ENCODE peak calls at places on chromosomes 11 and 22, in six cellular contexts. E is WERI-Rb-1; I is osteoblast; B is fibroblast of lung; G is CD4-positive, alpha-beta T cell; Z is colonic mucosa. P is an unnamed sample.
A peak's percentile ranks its signal among the peaks of the same experiment; 100 is the strongest.

GRCh38 chr11:10664005-10664404 is 29.6 kb downstream of the IRAG1 start:
- DNase-seq in E (no peak), B (no peak), Z (no peak), G (no peak), I (no peak), P (no peak)

GRCh38 chr11:10377182-10377581 is 72.3 kb downstream of the ADM start:
- DNase-seq in G (no peak), Z (no peak), E (no peak), B (no peak), I (no peak), P (no peak)

GRCh38 chr11:65129649-65130441 is 4.5 kb downstream of the SYVN1 start:
- DNase-seq in E (no peak), G (no peak), Z (no peak), I (peak; percentile 49), B (no peak), P (peak; percentile 18)

GRCh38 chr11:114562166-114562916 is 2.7 kb upstream of the NXPE1 start:
- DNase-seq in G (no peak), I (peak; percentile 18), Z (no peak), E (no peak), B (peak; percentile 86), P (no peak)

GRCh38 chr22:30968015-30968923 is at the start of gene MORC2:
- DNase-seq in E (peak; percentile 74), B (peak; percentile 55), G (no peak), Z (peak; percentile 76), I (peak; percentile 89), P (no peak)

GRCh38 chr22:38314140-38314991 is 2.9 kb downstream of the CSNK1E start:
- DNase-seq in B (peak; percentile 55), Z (no peak), E (no peak), G (no peak), I (peak; percentile 80), P (no peak)

GRCh38 chr11:35932641-35933571 is 11.0 kb upstream of the LDLRAD3 start:
- DNase-seq in E (no peak), Z (no peak), G (no peak), B (peak; percentile 5), I (no peak), P (no peak)

GRCh38 chr11:63944987-63945386 is 6.2 kb downstream of the NAA40 start:
- DNase-seq in I (peak; percentile 80), B (no peak), Z (peak; percentile 38), E (no peak), G (no peak), P (peak; percentile 93)

GRCh38 chr22:29377979-29378378 is 10.4 kb downstream of the AP1B1 start:
- DNase-seq in Z (no peak), I (no peak), E (no peak), G (no peak), B (no peak), P (no peak)

GRCh38 chr22:36419177-36419911 is 31.6 kb upstream of the MYH9 start:
- DNase-seq in G (no peak), I (peak; percentile 80), E (no peak), B (peak; percentile 45), Z (peak; percentile 86), P (peak; percentile 69)

GRCh38 chr22:38238519-38239051 is 34.2 kb downstream of the TMEM184B start:
- DNase-seq in E (no peak), I (peak; percentile 85), Z (no peak), B (no peak), G (no peak), P (peak; percentile 88)

GRCh38 chr11:2902784-2903671 is 17.5 kb upstream of the CDKN1C start:
- DNase-seq in I (no peak), E (no peak), G (no peak), B (no peak), Z (peak; percentile 77), P (no peak)

GRCh38 chr11:2899080-2899783 is 13.7 kb upstream of the CDKN1C start:
- DNase-seq in B (no peak), G (no peak), E (no peak), Z (no peak), I (no peak), P (peak; percentile 60)

GRCh38 chr11:2901854-2902783 is 16.5 kb upstream of the CDKN1C start:
- DNase-seq in Z (peak; percentile 99), I (peak; percentile 100), B (peak; percentile 87), E (peak; percentile 96), G (peak; percentile 90), P (peak; percentile 96)

GRCh38 chr11:2903672-2904011 is 18.1 kb upstream of the CDKN1C start:
- DNase-seq in Z (peak; percentile 88), G (no peak), B (no peak), I (no peak), E (no peak), P (no peak)

GRCh38 chr11:2901196-2901796 is 15.7 kb upstream of the CDKN1C start:
- DNase-seq in G (no peak), Z (no peak), E (no peak), I (no peak), B (no peak), P (no peak)
- H3K27ac ChIP-seq in G (no peak overlapping the region), Z (peak overlapping the region; percentile 94), E (no peak overlapping the region), I (no peak overlapping the region), B (peak overlapping the region; percentile 63), P (no peak overlapping the region)

GRCh38 chr22:24423519-24424000 is 3.8 kb upstream of the ADORA2A start:
- DNase-seq in E (peak; percentile 40), B (no peak), G (peak; percentile 52), Z (peak; percentile 60), I (peak; percentile 99), P (no peak)
- TF ChIP-seq CTCF in E (peak; percentile 74), B (peak; percentile 20), G (peak; percentile 78), Z (peak; percentile 88), I (peak; percentile 45), P (peak; percentile 52)

DNA sequence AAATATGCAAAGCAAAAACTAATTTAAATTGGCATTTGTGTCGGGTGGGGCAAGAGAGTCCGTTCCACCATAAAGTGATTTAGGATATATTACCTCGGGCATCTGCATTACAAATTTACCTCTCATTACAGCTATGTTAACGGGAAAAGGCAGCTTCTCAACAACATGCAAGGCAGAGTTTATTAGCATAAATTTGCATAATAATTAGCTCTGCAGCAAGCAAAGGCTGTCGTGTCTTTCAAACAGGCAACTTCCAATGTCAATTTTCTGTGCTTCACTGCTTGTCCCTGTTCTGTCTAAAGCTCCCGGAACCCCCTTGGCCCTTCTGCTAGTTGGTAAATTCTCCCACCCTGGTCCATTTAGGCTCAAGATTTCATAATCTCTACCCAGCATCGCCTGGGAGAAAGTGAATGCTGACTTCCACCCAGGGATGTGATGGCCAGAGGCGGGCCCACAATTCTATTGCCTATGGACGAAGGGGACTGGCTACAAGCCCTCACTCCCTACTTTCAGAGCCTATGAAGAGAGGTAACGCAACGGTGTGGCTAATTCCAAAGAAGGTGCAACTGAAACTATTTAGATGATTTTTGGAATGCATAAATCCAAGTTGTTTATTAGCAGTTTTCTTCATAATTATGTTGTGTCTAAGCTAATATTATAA is 462.1 kb downstream of the OPCML start:
- DNase-seq in E (no peak), B (no peak), Z (no peak), G (no peak), I (no peak), P (no peak)
- H3K27ac ChIP-seq in E (no peak overlapping the region), B (no peak overlapping the region), Z (no peak overlapping the region), G (no peak overlapping the region), I (no peak overlapping the region), P (no peak overlapping the region)

GRCh38 chr11:19116971-19117759 is at the start of gene ZDHHC13:
- DNase-seq in I (peak; percentile 99), B (peak; percentile 89), G (peak; percentile 93), Z (peak; percentile 99), E (peak; percentile 96), P (peak; percentile 92)
- TF ChIP-seq CTCF in I (peak; percentile 29), B (peak; percentile 40), G (no peak), Z (peak; percentile 23), E (peak; percentile 50), P (no peak)

GRCh38 chr22:41798736-41799135 is 1.7 kb upstream of the CCDC134 start:
- DNase-seq in Z (no peak), B (no peak), I (no peak), G (no peak), E (no peak), P (no peak)

GRCh38 chr22:41799486-41800347 is 762 bp upstream of the CCDC134 start:
- DNase-seq in Z (peak; percentile 39), I (peak; percentile 90), E (peak; percentile 39), G (no peak), B (peak; percentile 22), P (peak; percentile 80)

GRCh38 chr22:41801886-41802285 is 1.4 kb downstream of the CCDC134 start:
- DNase-seq in E (no peak), B (no peak), Z (no peak), I (peak; percentile 61), G (no peak), P (no peak)

GRCh38 chr22:41800348-41801146 is at the start of gene CCDC134:
- DNase-seq in G (peak; percentile 89), Z (peak; percentile 92), I (peak; percentile 99), E (peak; percentile 91), B (peak; percentile 78), P (peak; percentile 94)

DNA sequence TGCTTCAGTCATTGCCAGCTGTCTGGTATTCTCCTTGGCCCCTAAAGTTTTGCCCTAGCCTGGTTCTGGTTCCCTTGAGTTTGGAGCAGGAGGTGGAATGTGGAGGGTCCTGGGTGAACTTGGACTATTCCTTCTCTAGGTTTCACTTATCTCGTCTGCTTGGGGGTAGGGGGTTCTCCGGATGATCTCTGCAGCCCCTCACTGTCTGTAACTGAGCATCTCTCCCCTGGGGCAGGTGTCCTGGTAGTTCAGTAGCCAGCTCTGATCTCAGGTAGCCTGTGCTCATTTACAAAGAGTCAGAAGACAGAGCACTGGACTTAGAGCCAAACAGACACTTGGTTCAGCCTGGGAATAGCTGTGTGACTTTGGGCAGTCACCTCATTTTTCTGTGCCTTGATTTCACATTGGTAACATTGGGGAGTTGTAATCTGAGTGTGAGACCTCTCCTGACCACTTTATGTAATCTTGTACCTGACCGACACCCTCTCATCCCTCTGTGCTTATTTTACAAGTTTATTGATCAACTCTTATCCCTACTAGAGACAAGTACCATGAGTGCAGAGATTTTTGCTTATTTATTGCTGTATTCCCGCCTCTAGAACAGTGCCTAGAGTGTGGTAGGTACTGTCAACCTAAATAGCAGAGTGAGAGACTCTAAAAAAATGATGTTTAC is 804 bp downstream of the CCDC134 start:
- DNase-seq in G (no peak), E (no peak), Z (no peak), B (no peak), I (peak; percentile 67), P (no peak)
- H3K27ac ChIP-seq in G (peak overlapping the region; percentile 87), E (peak overlapping the region; percentile 93), Z (peak overlapping the region; percentile 81), B (peak overlapping the region; percentile 65), I (peak overlapping the region; percentile 37), P (peak overlapping the region; percentile 93)

DNA sequence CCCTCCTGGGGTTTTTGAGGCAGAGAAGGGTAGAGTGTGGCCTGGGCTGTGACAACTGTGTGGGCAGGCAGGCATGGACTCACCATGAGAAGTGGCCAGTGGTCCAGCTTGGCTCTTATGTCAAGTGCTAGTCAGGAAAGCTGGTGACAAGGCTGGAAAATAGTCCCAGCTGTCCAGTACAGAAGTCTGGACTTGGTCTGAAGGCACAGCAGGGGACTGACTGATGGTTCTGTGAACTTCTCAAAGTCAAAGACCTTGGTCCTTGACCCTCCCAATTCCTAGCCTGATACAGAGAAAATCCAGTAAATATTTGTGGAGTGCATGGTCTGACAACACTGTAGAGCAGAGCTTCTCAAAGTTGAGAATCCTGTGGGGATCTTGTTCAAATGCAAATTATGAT is 1.7 kb downstream of the PPFIBP2 start:
- DNase-seq in G (no peak), E (no peak), Z (no peak), B (no peak), I (peak; percentile 43), P (no peak)
- TF ChIP-seq CTCF in G (no peak), E (no peak), Z (no peak), B (no peak), I (no peak), P (no peak)

GRCh38 chr11:126432065-126432461 is 76.6 kb downstream of the ST3GAL4 start:
- DNase-seq in B (no peak), Z (no peak), E (no peak), I (no peak), G (no peak), P (no peak)
- H3K27ac ChIP-seq in B (peak overlapping the region; percentile 72), Z (peak overlapping the region; percentile 91), E (no peak overlapping the region), I (peak overlapping the region; percentile 51), G (no peak overlapping the region), P (peak overlapping the region; percentile 86)